ENCODE peak calls at places on chromosomes 6 and 20, in eight cellular contexts. Y, R, U, P, I, W, J and G are unnamed samples.

GRCh38 chr6:111938710-111939109 is 65.5 kb upstream of the FYN start:
- DNase-seq in U (peak), P (no peak), R (no peak), J (no peak), I (no peak), W (peak), Y (no peak), G (no peak)

GRCh38 chr6:149334201-149334600 is 16.7 kb downstream of the TAB2 start:
- DNase-seq in P (no peak), Y (no peak), W (no peak), I (no peak), U (peak), R (no peak), J (no peak), G (peak)

GRCh38 chr6:41288025-41288777 is 1.7 kb upstream of the TREM1 start:
- DNase-seq in W (no peak), Y (no peak), R (no peak), J (no peak), P (peak), I (no peak), U (peak), G (no peak)

GRCh38 chr6:54860739-54861138 is 14.2 kb downstream of the FAM83B start:
- DNase-seq in Y (no peak), P (no peak), W (no peak), R (no peak), I (no peak), U (no peak), J (no peak), G (no peak)

GRCh38 chr6:170269151-170269872 is 21.6 kb downstream of the DLL1 start:
- DNase-seq in R (no peak), I (no peak), P (no peak), J (peak), W (no peak), Y (no peak), U (no peak), G (no peak)

GRCh38 chr6:142155895-142156757 is 9.1 kb downstream of the VTA1 start:
- DNase-seq in R (no peak), Y (no peak), J (peak), W (no peak), I (peak), U (no peak), P (peak), G (no peak)

GRCh38 chr6:147222160-147222838 is 18.1 kb downstream of the STXBP5 start:
- DNase-seq in Y (no peak), R (no peak), W (no peak), J (no peak), P (peak), I (peak), U (peak), G (no peak)

GRCh38 chr6:4820704-4821276 is 44.6 kb downstream of the CDYL start:
- DNase-seq in P (no peak), Y (no peak), W (no peak), J (no peak), I (no peak), R (no peak), U (peak), G (peak)

GRCh38 chr6:44117397-44118128 is 9.7 kb downstream of the MRPL14 start:
- DNase-seq in U (no peak), P (no peak), R (peak), Y (no peak), I (no peak), W (no peak), J (no peak), G (no peak)

GRCh38 chr6:37242429-37243052 is 15.0 kb upstream of the TBC1D22B start:
- DNase-seq in P (no peak), R (peak), Y (no peak), I (no peak), U (peak), J (no peak), W (peak), G (peak)

GRCh38 chr6:49423817-49424216 is 39.2 kb downstream of the MMUT start:
- DNase-seq in Y (no peak), J (no peak), I (no peak), U (no peak), W (no peak), P (no peak), R (no peak), G (no peak)

GRCh38 chr20:3077618-3078134 is 6.3 kb downstream of the OXT start:
- DNase-seq in U (no peak), Y (no peak), I (peak), R (no peak), J (no peak), W (no peak), P (no peak), G (no peak)

GRCh38 chr6:143634486-143634885 is 43.3 kb upstream of the PHACTR2 start:
- DNase-seq in Y (no peak), I (no peak), W (no peak), P (no peak), U (no peak), J (no peak), R (no peak), G (no peak)

GRCh38 chr6:139764498-139764986 is 390.1 kb upstream of the CITED2 start:
- DNase-seq in J (no peak), W (peak), R (no peak), U (peak), I (no peak), Y (no peak), P (peak), G (peak)

GRCh38 chr20:46128310-46129151 is 10.4 kb downstream of the CD40 start:
- DNase-seq in P (peak), I (no peak), R (no peak), J (peak), U (no peak), W (no peak), Y (no peak), G (no peak)

GRCh38 chr20:5192570-5193431 is 66.0 kb downstream of the CDS2 start:
- DNase-seq in W (no peak), R (no peak), P (no peak), U (no peak), Y (no peak), J (no peak), I (no peak), G (no peak)

GRCh38 chr20:49262444-49262843 is 15.4 kb downstream of the ZNFX1 start:
- DNase-seq in U (no peak), Y (no peak), J (no peak), P (no peak), R (no peak), I (no peak), W (no peak), G (no peak)

GRCh38 chr20:49259284-49259683 is 18.6 kb downstream of the ZNFX1 start:
- DNase-seq in R (no peak), Y (no peak), W (no peak), I (no peak), P (no peak), J (no peak), U (no peak), G (no peak)

GRCh38 chr20:49259799-49260198 is 18.1 kb downstream of the ZNFX1 start:
- DNase-seq in R (no peak), Y (no peak), J (no peak), W (no peak), U (no peak), I (no peak), P (no peak), G (no peak)

GRCh38 chr20:49260218-49260617 is 17.6 kb downstream of the ZNFX1 start:
- DNase-seq in J (no peak), W (no peak), I (no peak), R (no peak), Y (no peak), U (no peak), P (no peak), G (no peak)

DNA sequence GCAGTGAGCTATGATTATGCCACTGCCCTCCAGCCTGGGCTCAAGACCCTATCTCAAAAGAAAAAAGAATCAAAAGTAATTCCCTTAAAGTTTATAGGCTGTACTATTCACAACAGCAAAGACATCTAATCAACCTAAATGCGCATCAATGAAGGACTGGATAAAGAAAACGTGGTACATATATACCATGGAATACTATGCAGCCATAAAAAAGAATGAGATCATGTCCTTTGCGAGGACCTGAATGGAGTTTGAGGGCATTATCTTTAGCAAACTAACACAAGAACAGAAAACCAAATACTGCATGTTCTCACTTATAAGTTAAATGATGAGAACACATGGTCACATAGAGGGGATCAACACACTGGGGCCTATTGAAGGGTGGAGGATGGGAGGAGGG is 16.7 kb downstream of the ZNFX1 start:
- DNase-seq in R (no peak), P (no peak), U (no peak), W (no peak), J (no peak), I (no peak), Y (no peak), G (no peak)
- H3K4me3 ChIP-seq in R (no peak), P (no peak), U (no peak), W (no peak), J (no peak), I (no peak), Y (no peak), G (no peak)

GRCh38 chr6:27747637-27748036 is 164.6 kb downstream of the OR2B2 start:
- DNase-seq in Y (no peak), J (no peak), P (no peak), U (no peak), R (no peak), W (no peak), I (no peak), G (no peak)

GRCh38 chr6:27748662-27749061 is 163.5 kb downstream of the OR2B2 start:
- DNase-seq in P (no peak), I (no peak), W (no peak), Y (no peak), R (no peak), U (no peak), J (no peak), G (no peak)

GRCh38 chr6:27742833-27743573 is 169.2 kb downstream of the OR2B2 start:
- DNase-seq in J (peak), U (no peak), Y (no peak), R (no peak), I (no peak), P (peak), W (no peak), G (no peak)

DNA sequence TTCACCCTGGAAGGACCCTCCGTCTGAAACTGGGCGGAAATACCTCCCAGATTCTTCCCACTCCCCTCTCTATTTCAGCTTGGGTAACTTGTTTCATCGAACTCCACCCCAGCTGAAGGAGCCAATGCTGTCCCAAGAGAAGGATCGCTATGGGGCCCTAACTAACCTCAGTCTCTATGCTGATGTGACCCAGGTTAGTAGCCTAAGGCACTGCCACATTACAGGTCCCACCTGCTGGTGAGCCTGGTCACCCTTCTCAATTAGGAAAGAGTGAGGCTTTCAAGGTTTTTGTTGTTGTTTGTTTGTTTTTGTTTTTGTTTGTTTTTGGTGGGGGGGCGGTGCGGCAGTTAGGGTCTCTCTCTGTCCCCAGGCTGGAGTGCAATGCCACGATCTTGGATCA is 168.4 kb downstream of the OR2B2 start:
- DNase-seq in U (no peak), W (no peak), Y (no peak), I (no peak), R (no peak), P (no peak), J (peak), G (no peak)
- H3K4me3 ChIP-seq in U (no peak), W (no peak), Y (no peak), I (no peak), R (no peak), P (no peak), J (peak), G (no peak)

DNA sequence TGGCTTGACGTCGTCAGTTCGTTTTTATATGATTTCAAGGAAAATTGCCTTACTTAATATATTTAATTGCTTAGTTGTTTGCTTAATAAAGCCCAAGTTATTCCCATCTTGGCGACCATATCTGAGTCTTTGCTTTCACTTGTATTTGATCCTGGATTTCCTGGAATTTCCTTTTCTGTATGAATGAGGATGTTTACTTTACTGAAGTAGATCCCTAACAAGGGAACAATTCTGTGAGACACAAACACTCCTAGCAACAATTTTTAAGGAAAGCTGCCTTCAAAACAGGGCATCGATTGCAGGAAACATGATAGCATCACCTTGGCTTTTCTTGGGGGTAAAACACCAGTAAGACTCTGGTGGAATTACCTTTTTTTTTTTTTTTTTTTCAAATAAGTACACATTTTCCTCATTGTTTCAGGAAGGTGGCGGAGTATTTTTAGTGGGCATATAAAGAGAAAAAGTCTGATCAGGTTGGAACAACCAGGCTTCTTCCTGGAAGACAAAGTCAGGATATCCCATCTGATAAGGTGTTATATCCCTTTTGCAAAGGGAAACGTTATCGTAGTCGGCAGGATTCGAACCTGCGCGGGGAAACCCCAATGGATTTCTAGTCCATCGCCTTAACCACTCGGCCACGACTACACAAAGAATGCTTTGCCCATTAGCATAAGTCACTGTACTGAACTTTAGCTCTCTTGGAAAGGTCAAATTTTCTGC is 68.5 kb upstream of the ZNF184 start:
- DNase-seq in W (no peak), U (no peak), P (no peak), J (peak), R (no peak), I (no peak), Y (no peak), G (no peak)
- H3K4me3 ChIP-seq in W (no peak), U (no peak), P (no peak), J (no peak), R (no peak), I (no peak), Y (no peak), G (no peak)

GRCh38 chr20:58649288-58650180 is 1.5 kb upstream of the STX16 start:
- DNase-seq in R (no peak), Y (peak), W (no peak), U (no peak), J (peak), P (peak), I (peak), G (no peak)
- H3K4me3 ChIP-seq in R (peak), Y (peak), W (no peak), U (peak), J (peak), P (peak), I (peak), G (peak)

GRCh38 chr6:2784061-2784460 is 18.9 kb downstream of the WRNIP1 start:
- DNase-seq in J (no peak), Y (no peak), P (no peak), W (no peak), I (no peak), U (no peak), R (no peak), G (no peak)
- H3K4me3 ChIP-seq in J (no peak), Y (no peak), P (no peak), W (no peak), I (no peak), U (no peak), R (no peak), G (no peak)